ENCODE peak calls at places on chromosomes 13 and 19, in five cellular contexts. I, A, L, X and E are unnamed samples.

GRCh38 chr19:30064021-30064699 is 122.1 kb downstream of the URI1 start:
- DNase-seq in I (no peak), A (no peak), L (no peak), X (no peak), E (no peak)

GRCh38 chr13:93289047-93289446 is 62.4 kb downstream of the GPC6 start:
- DNase-seq in I (no peak), A (no peak), L (no peak), X (no peak), E (no peak)

GRCh38 chr19:46009530-46010510 is 13.0 kb downstream of the PGLYRP1 start:
- DNase-seq in I (peak), A (peak), L (peak), X (peak), E (no peak)

GRCh38 chr19:51792932-51793331 is 2.0 kb upstream of the FPR3 start:
- DNase-seq in I (no peak), A (no peak), L (no peak), X (no peak), E (no peak)

GRCh38 chr19:2289714-2290435 is 7.9 kb upstream of the PEAK3 start:
- DNase-seq in I (no peak), A (peak), L (no peak), X (peak), E (no peak)

GRCh38 chr13:28620011-28620830 is 38.7 kb upstream of the POMP start:
- DNase-seq in I (no peak), A (no peak), L (no peak), X (no peak), E (no peak)

GRCh38 chr13:70339738-70340137 is 231.5 kb upstream of the KLHL1 start:
- DNase-seq in I (peak), A (no peak), L (no peak), X (no peak), E (no peak)

GRCh38 chr13:112835344-112835743 is 133.7 kb upstream of the MCF2L start:
- DNase-seq in I (no peak), A (no peak), L (no peak), X (no peak), E (no peak)

GRCh38 chr19:19817357-19817756 is 4.2 kb downstream of the ZNF506 start:
- DNase-seq in I (no peak), A (peak), L (no peak), X (peak), E (no peak)

GRCh38 chr13:113926301-113926761 is 47.5 kb downstream of the C13orf46 start:
- DNase-seq in I (no peak), A (no peak), L (peak), X (no peak), E (no peak)

GRCh38 chr13:41587490-41587889 is 130.1 kb downstream of the RGCC start:
- DNase-seq in I (no peak), A (peak), L (no peak), X (no peak), E (no peak)

GRCh38 chr19:40506099-40506498 is 39.3 kb downstream of the SPTBN4 start:
- DNase-seq in I (no peak), A (no peak), L (no peak), X (no peak), E (no peak)

GRCh38 chr13:25249001-25249543 is 38.2 kb downstream of the MTMR6 start:
- DNase-seq in I (no peak), A (no peak), L (peak), X (no peak), E (no peak)

GRCh38 chr19:14517446-14517839 is 754 bp downstream of the DNAJB1 start:
- DNase-seq in I (no peak), A (no peak), L (no peak), X (no peak), E (no peak)

GRCh38 chr13:30025351-30025750 is 174.9 kb upstream of the UBL3 start:
- DNase-seq in I (no peak), A (no peak), L (no peak), X (no peak), E (no peak)

GRCh38 chr13:32984857-32985626 is 31.2 kb upstream of the KL start:
- DNase-seq in I (no peak), A (no peak), L (no peak), X (no peak), E (no peak)

GRCh38 chr19:17755977-17756670 is 4.8 kb downstream of the FCHO1 start:
- DNase-seq in I (peak), A (peak), L (no peak), X (no peak), E (no peak)

GRCh38 chr19:1244693-1245451 is 3.3 kb downstream of the ATP5F1D start:
- DNase-seq in I (no peak), A (no peak), L (no peak), X (no peak), E (no peak)

GRCh38 chr19:47836038-47836437 is 14.3 kb downstream of the CRX start:
- DNase-seq in I (no peak), A (no peak), L (no peak), X (no peak), E (no peak)

GRCh38 chr19:14758816-14759215 is 19.5 kb downstream of the ADGRE2 start:
- DNase-seq in I (no peak), A (no peak), L (no peak), X (no peak), E (no peak)

GRCh38 chr13:22880756-22881701 is 299.8 kb upstream of the SGCG start:
- DNase-seq in I (no peak), A (no peak), L (no peak), X (no peak), E (no peak)

GRCh38 chr19:44803442-44804428 is 5.2 kb upstream of the BCAM start:
- DNase-seq in I (no peak), A (no peak), L (no peak), X (no peak), E (no peak)

GRCh38 chr13:75829874-75830273 is 193.7 kb downstream of the LMO7 start:
- DNase-seq in I (no peak), A (no peak), L (no peak), X (no peak), E (no peak)

GRCh38 chr13:81917829-81918228 is 1576.9 kb upstream of the SPRY2 start:
- DNase-seq in I (no peak), A (no peak), L (no peak), X (no peak), E (no peak)

GRCh38 chr13:51547425-51548176 is 36.7 kb upstream of the WDFY2 start:
- DNase-seq in I (no peak), A (no peak), L (no peak), X (no peak), E (no peak)

GRCh38 chr13:40813662-40814454 is 24.4 kb downstream of the SLC25A15 start:
- DNase-seq in I (no peak), A (no peak), L (no peak), X (no peak), E (no peak)

GRCh38 chr13:34372581-34372980 is 554.6 kb downstream of the RFC3 start:
- DNase-seq in I (no peak), A (no peak), L (no peak), X (no peak), E (no peak)

GRCh38 chr13:77345150-77345780 is 18.4 kb upstream of the MYCBP2 start:
- DNase-seq in I (no peak), A (no peak), L (no peak), X (no peak), E (no peak)

GRCh38 chr13:51469790-51470189 is 17.0 kb upstream of the INTS6 start:
- DNase-seq in I (no peak), A (no peak), L (no peak), X (no peak), E (no peak)

GRCh38 chr13:47005761-47006414 is 109.0 kb upstream of the HTR2A start:
- DNase-seq in I (no peak), A (no peak), L (no peak), X (no peak), E (no peak)

GRCh38 chr13:60012503-60012902 is 151.2 kb downstream of the DIAPH3 start:
- DNase-seq in I (no peak), A (no peak), L (no peak), X (no peak), E (no peak)

GRCh38 chr13:45564108-45564507 is 51.4 kb downstream of the ERICH6B start:
- DNase-seq in I (no peak), A (no peak), L (no peak), X (no peak), E (no peak)

GRCh38 chr19:870963-871401 is 11.5 kb downstream of the CFD start:
- DNase-seq in I (no peak), A (no peak), L (no peak), X (no peak), E (no peak)

GRCh38 chr19:4580021-4580901 is 20.8 kb upstream of the SEMA6B start:
- DNase-seq in I (peak), A (no peak), L (no peak), X (no peak), E (no peak)

GRCh38 chr19:3136684-3137055 is 837 bp downstream of the GNA15 start:
- DNase-seq in I (no peak), A (no peak), L (no peak), X (no peak), E (no peak)